ENCODE peak calls at places on chromosomes 11 and 22, in four cellular contexts. M is thyroid gland, W is K562, J is transverse colon. F is an unnamed sample.
A peak's percentile ranks its signal among the peaks of the same experiment; 100 is the strongest.

GRCh38 chr11:16195659-16196058 is 160.7 kb downstream of the SOX6 start:
- DNase-seq in M (no peak), W (no peak), J (no peak), F (no peak)

GRCh38 chr11:44269369-44270351 is 40.3 kb downstream of the ALX4 start:
- DNase-seq in M (no peak), W (peak; percentile 93), J (no peak), F (no peak)

GRCh38 chr11:27285761-27286160 is 77.3 kb downstream of the CCDC34 start:
- DNase-seq in M (no peak), W (no peak), J (no peak), F (no peak)

GRCh38 chr22:31347251-31348008 is 1.3 kb upstream of the PATZ1 start:
- DNase-seq in M (peak; percentile 72), W (no peak), J (peak; percentile 72), F (peak; percentile 78)

GRCh38 chr11:11427185-11427944 is 74.3 kb upstream of the CSNK2A3 start:
- DNase-seq in M (no peak), W (no peak), J (no peak), F (no peak)

GRCh38 chr11:103586756-103587155 is 449.7 kb upstream of the DDI1 start:
- DNase-seq in M (no peak), W (no peak), J (no peak), F (no peak)

GRCh38 chr11:86738615-86739014 is 61.7 kb upstream of the PRSS23 start:
- DNase-seq in M (no peak), W (peak; percentile 14), J (no peak), F (no peak)

GRCh38 chr11:47130541-47130940 is 46.1 kb downstream of the ARFGAP2 start:
- DNase-seq in M (no peak), W (no peak), J (no peak), F (no peak)

GRCh38 chr11:371051-371450 is 1.8 kb downstream of the B4GALNT4 start:
- DNase-seq in M (no peak), W (no peak), J (no peak), F (no peak)

GRCh38 chr22:38317995-38318715 is 922 bp upstream of the CSNK1E start:
- DNase-seq in M (no peak), W (peak; percentile 69), J (peak; percentile 85), F (peak; percentile 80)

GRCh38 chr11:76605338-76606074 is 65.0 kb downstream of the LRRC32 start:
- DNase-seq in M (no peak), W (no peak), J (no peak), F (peak; percentile 50)
- H3K27ac ChIP-seq in M (peak overlapping the region; percentile 28), W (no peak overlapping the region), J (peak overlapping the region; percentile 53), F (peak overlapping the region; percentile 42)

DNA sequence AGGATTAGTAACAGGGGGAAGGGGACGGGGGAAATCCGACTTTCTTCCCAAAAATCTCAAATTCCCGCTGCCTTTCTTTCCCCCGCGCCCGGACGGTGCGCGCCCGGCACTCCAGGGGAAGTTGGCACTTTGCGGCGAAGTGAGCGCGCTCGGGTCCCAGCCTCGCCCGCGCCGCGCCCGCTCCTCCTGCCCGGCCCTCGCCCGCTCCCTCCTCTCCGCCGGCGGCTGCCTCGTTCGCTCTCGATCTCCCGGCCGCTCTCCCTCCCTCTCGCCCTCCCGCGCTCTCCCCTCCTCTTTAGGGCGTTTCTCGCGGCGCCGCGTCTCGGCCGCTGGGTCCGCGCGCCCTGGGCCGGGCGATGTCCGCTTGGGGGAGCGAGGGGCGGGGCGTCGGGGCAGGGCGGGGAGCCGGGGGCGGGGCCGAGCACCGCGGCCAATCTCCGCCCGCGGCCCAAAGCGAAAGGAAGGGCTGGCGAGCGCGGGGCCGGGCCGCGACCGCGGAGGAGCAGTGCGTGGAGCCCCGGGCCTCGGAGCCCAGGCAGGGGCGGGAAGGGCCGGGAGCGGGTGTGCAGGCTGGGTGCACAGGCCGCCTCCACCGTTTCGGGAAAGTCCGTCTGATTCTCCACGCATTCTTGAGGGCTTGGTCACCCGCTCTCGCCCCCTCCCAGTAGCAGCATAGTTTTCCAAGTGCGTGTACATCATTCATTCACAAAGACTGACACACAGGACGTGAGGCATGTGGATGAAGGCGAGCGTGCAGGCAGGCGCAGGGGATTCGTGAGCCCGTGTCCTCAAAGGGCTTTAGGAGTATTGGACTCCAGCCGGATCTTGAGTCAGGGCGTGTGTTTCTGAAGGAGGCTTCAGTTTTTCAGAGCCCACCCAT is 65.1 kb downstream of the ETS1 start:
- DNase-seq in M (peak; percentile 94), W (peak; percentile 96), J (peak; percentile 96), F (peak; percentile 97)
- TF ChIP-seq POLR2A in M (peak; percentile 78), W (no peak), J (peak; percentile 93), F (peak; percentile 90)

GRCh38 chr11:65774525-65775306 is 6.1 kb downstream of the AP5B1 start:
- DNase-seq in M (no peak), W (no peak), J (no peak), F (peak; percentile 34)

GRCh38 chr11:65771589-65772112 is 9.1 kb downstream of the AP5B1 start:
- DNase-seq in M (no peak), W (no peak), J (no peak), F (no peak)

GRCh38 chr11:65776710-65777141 is 4.0 kb downstream of the AP5B1 start:
- DNase-seq in M (no peak), W (no peak), J (no peak), F (peak; percentile 23)

GRCh38 chr11:65776196-65776595 is 4.6 kb downstream of the AP5B1 start:
- DNase-seq in M (no peak), W (no peak), J (no peak), F (no peak)

GRCh38 chr11:65773784-65774411 is 6.9 kb downstream of the AP5B1 start:
- DNase-seq in M (no peak), W (no peak), J (no peak), F (no peak)
- TF ChIP-seq CTCF in M (no peak), W (peak; percentile 14), J (no peak), F (peak; percentile 25)

GRCh38 chr11:72519220-72519881 is 85.0 kb upstream of the CLPB start:
- DNase-seq in M (peak; percentile 15), W (no peak), J (no peak), F (no peak)
- H3K27ac ChIP-seq in M (peak overlapping the region; percentile 9), W (no peak overlapping the region), J (no peak overlapping the region), F (no peak overlapping the region)

DNA sequence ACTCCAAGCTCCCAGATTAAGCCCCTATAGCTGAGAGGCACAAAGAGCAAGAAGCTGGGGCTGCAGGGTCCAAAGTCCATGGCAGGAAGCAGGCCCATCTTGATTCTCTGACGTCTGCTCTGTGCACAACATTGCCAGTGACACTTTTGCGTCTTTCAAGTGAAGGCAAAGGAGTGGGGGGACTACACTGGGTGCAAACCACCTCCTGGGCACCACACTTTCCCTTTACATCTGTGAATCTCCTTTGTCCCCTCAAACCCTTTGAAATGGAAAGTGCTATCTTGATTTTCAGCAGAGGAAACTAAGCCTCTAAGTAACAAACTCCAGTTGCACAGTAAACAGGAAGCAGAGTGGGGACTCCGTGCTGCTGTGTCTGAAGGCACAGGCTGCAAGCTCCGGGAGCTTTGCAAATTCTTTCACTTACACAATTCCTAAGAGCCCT is 428.0 kb downstream of the LARGE1 start:
- DNase-seq in M (no peak), W (no peak), J (no peak), F (no peak)
- TF ChIP-seq POLR2A in M (no peak), W (no peak), J (no peak), F (no peak)

DNA sequence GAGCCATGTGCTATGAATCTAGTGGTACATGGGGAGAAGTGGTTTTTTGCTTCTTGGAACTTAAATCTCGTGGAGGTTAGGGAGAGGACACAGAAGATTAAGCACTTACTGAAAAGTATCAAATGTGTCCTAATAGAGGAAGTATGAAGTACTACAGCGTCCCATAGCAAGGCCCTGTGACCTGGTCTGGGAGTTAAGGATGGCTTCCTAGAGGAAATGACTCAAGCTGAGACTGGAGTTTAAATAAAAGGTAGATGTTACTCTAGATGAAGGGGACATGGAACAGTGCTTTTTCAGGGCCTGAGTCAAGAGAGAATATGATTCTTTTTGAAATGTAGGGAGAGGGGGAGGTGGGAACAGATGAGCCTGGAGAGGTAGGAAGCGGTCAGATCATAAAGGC is 202.9 kb downstream of the GRIK4 start:
- DNase-seq in M (no peak), W (no peak), J (no peak), F (no peak)
- TF ChIP-seq CTCF in M (no peak), W (no peak), J (no peak), F (no peak)

GRCh38 chr11:72856065-72856464 is 41.9 kb downstream of the ATG16L2 start:
- DNase-seq in M (no peak), W (no peak), J (no peak), F (no peak)
- H3K27ac ChIP-seq in M (no peak overlapping the region), W (no peak overlapping the region), J (peak overlapping the region; percentile 32), F (no peak overlapping the region)

DNA sequence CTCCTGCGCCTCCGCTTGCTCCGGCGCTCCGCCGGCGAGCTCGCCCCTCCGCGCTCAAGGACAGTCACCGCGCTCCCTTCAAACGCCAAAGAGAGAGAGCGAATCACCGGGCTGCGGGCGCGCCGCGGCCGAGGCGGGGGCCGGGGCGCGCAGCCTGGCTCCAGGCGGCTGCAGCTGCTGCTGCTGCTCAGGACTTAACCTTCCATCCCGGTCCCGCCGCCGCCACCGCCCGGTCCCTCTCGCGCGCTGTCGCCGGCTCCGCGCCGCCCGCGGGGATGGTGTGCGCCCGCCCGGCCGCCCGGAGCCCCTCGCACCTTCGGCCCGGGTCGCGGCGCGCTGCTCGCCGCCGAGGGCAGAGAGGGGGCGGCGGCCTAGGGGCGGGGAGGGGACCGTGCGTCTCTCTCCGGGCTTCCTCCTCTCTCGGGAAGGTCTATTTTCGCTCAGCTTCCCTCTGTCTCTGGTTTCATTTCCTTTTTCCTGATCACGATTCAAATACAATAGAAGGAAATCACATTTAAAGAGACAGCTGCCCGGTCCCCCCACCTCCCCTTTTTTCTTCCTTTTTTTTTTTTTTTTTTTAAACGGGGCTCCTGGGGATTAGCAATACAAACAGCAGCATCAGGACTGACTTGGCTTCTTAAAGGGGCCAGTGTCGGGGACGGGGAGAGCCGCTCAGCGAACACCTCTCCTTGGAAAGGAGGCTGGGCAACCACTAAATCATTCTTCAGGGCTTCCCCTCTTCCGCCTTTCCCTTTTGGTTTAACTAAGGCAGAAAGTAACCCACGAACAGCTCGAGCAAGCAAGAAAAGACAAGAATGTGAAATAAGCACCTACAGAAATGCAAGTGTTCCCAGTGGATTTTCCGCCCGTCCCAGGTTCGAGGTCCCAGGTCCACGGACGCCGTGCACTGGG is 22.1 kb downstream of the LMO2 start:
- DNase-seq in M (peak; percentile 7), W (peak; percentile 68), J (peak; percentile 24), F (peak; percentile 27)
- TF ChIP-seq POLR2A in M (no peak), W (no peak), J (no peak), F (no peak)